ENCODE peak calls at places on chromosome 15, in four cellular contexts. D is endodermal cell; G is CD8-positive, alpha-beta T cell; I is adipocyte. A is an unnamed sample.

GRCh38 chr15:55116636-55117035 is 80.1 kb downstream of the RSL24D1 start:
- DNase-seq in D (no peak), G (no peak), I (no peak), A (no peak)

GRCh38 chr15:64010719-64011118 is 35.6 kb downstream of the DAPK2 start:
- DNase-seq in D (peak; percentile 66), G (peak; percentile 78), I (peak; percentile 35), A (peak; percentile 98)

GRCh38 chr15:60383008-60383694 is 14.6 kb downstream of the ANXA2 start:
- DNase-seq in D (peak; percentile 12), G (no peak), I (no peak), A (no peak)

GRCh38 chr15:68389936-68390790 is 41.8 kb downstream of the ITGA11 start:
- DNase-seq in D (peak; percentile 49), G (no peak), I (no peak), A (no peak)

GRCh38 chr15:85792872-85793621 is 1.7 kb downstream of the KLHL25 start:
- DNase-seq in D (no peak), G (no peak), I (no peak), A (peak; percentile 45)

GRCh38 chr15:99320374-99321215 is 69.3 kb downstream of the LRRC28 start:
- DNase-seq in D (no peak), G (no peak), I (no peak), A (no peak)

GRCh38 chr15:36239509-36239908 is 339.9 kb upstream of the CDIN1 start:
- DNase-seq in D (no peak), G (no peak), I (no peak), A (no peak)

GRCh38 chr15:92904832-92905640 is 4.9 kb downstream of the CHD2 start:
- DNase-seq in D (no peak), G (no peak), I (no peak), A (no peak)

GRCh38 chr15:63045438-63046278 is 3.1 kb downstream of the TPM1 start:
- DNase-seq in D (no peak), G (no peak), I (peak; percentile 51), A (no peak)

GRCh38 chr15:90529369-90530249 is at the start of gene CRTC3:
- DNase-seq in D (peak; percentile 78), G (peak; percentile 41), I (peak; percentile 80), A (peak; percentile 58)

GRCh38 chr15:48463366-48463880 is 132.2 kb downstream of the DUT start:
- DNase-seq in D (no peak), G (no peak), I (no peak), A (peak; percentile 39)

GRCh38 chr15:67149068-67149841 is 83.9 kb downstream of the SMAD3 start:
- DNase-seq in D (no peak), G (no peak), I (no peak), A (no peak)

GRCh38 chr15:92781925-92782453 is 118.1 kb upstream of the CHD2 start:
- DNase-seq in D (no peak), G (no peak), I (no peak), A (no peak)

GRCh38 chr15:97598353-97598798 is 362.1 kb upstream of the ARRDC4 start:
- DNase-seq in D (no peak), G (no peak), I (no peak), A (no peak)

GRCh38 chr15:68578175-68578959 is 426 bp upstream of the CORO2B start:
- DNase-seq in D (peak; percentile 84), G (no peak), I (peak; percentile 86), A (peak; percentile 85)

GRCh38 chr15:33279613-33280205 is 31.1 kb upstream of the RYR3 start:
- DNase-seq in D (no peak), G (no peak), I (peak; percentile 20), A (peak; percentile 2)

DNA sequence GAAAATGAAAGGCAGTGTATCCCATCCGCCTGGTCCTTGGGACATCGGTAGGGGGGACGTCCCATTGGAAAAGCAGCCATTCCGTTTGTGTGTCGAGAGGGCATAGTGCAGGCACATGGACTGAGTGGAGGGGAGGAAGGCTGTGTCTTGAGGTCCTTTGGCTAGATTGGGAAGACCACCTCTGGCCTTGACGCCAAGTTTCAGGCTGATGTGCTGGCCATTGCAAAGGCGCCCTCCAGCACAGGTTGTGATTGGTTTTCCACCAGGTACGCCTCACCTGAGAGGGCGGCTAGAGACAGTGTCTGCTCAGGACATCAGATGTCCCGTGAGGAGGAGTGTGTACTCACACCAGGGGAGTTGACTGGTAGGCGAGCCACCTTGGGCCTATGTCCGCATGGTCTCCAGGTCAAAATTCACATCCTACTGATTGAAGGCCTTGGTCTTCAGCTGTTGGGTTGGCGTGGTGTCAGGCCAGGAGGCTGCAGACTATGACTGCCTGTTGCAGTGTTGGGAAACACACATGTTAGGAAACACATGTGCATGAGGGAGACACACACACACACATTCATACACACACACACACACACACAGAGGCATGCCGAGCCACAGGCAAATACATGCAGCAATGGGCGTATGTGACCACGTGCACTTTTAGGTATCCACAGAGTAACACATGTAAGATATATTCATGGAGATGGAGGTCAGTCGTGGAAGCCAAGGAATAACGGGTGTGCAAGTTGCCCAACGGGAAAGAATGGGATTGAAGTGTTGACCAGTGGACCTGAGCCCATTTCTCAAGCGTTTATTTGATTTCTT is 98.4 kb downstream of the SNRPN start:
- DNase-seq in D (peak; percentile 36), G (no peak), I (no peak), A (no peak)
- H3K9me3 ChIP-seq in D (peaks cover 98% of the 10 kb centered on the region), G (peaks cover 91% of the 10 kb centered on the region), I (peaks cover 98% of the 10 kb centered on the region), A (no peaks in the 10 kb centered on the region)

DNA sequence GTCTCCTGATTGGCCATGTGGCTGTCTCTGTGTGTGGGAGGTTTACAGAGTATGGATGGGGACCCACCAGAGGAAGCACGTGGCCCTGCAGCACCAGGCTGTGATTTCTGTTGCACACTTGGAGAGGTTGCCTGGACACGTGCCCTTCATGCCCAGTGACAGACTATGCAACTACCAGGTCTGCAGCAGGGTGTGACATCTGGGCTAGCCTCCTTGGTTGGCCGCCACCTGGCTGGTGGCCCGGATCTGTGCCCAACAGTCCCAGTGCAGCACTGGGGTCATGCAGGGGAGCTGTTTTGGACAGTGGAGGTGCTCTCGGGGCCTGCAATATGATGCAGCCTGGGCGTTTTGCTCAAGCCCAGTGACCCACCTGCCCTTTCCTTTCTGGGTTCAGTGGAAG is 212.5 kb downstream of the UBE3A start:
- DNase-seq in D (no peak), G (no peak), I (no peak), A (no peak)
- H3K9me3 ChIP-seq in D (no peaks in the 10 kb centered on the region), G (no peaks in the 10 kb centered on the region), I (no peaks in the 10 kb centered on the region), A (no peaks in the 10 kb centered on the region)

GRCh38 chr15:40796508-40796907 is 10.4 kb upstream of the ZFYVE19 start:
- DNase-seq in D (no peak), G (no peak), I (no peak), A (no peak)
- H3K9me3 ChIP-seq in D (no peaks in the 10 kb centered on the region), G (no peaks in the 10 kb centered on the region), I (no peaks in the 10 kb centered on the region), A (no peaks in the 10 kb centered on the region)

DNA sequence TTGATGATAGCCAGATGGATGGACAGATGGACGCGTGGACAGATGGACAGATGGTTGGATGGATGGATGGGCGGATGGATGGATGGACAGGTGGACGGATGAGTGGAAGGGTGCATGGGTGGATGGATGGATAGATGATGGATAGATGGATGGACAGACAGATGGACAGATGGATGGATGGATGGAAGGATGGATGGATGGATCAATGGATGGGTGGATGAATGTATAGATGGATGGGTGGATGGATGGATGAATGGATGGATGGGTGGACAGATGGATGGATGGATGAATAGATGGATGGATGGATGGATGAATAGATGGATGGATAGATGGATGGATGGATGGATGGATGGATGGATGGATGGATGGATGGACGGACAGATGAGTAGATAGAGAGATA is 40.9 kb downstream of the GABRB3 start:
- DNase-seq in D (no peak), G (no peak), I (no peak), A (no peak)
- H3K9me3 ChIP-seq in D (peaks cover 35% of the 10 kb centered on the region), G (no peaks in the 10 kb centered on the region), I (peaks cover 8% of the 10 kb centered on the region), A (no peaks in the 10 kb centered on the region)

DNA sequence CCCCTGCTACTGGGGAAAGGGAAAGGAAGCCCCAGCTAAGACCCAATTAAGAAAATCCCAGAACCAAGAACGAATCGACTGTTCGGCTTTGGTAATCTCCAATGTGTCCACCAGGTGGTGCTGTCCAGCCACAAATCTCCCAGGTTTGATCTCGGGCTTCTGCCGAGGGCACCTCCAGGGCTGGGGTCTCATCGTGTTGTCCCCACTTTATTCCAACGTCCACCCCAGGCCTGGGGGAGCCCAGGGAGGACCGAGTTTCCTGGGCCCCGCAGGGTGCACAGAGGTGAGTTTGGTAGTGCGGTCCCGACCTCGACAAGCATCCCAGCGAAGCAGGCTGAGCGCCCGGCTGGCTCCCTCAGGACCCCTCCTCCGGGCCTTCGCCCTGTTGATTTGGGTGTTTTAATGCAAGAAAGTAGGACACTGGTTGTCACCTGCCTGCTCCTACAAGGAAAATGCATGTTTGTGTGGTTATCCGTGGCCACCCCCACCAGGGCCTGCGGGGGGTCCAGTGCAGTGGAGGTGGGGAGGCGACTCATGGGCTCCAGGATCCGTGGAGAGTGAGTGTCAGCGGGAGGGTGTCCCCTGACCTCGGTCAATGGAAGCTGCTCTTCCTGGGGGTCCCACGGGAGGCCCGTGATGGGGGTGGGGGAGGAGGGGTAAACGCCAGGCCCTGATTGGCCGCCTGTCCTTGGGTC is 185.0 kb downstream of the GOLGA6L6 start:
- DNase-seq in D (peak; percentile 90), G (peak; percentile 84), I (peak; percentile 52), A (peak; percentile 48)
- H3K9me3 ChIP-seq in D (peaks cover 96% of the 10 kb centered on the region), G (no peaks in the 10 kb centered on the region), I (no peaks in the 10 kb centered on the region), A (no peaks in the 10 kb centered on the region)

GRCh38 chr15:76259392-76259791 is 51.9 kb downstream of the ETFA start:
- DNase-seq in D (no peak), G (no peak), I (no peak), A (no peak)

GRCh38 chr15:76260246-76260938 is 50.9 kb downstream of the ETFA start:
- DNase-seq in D (no peak), G (no peak), I (no peak), A (no peak)

GRCh38 chr15:76253851-76254440 is 57.3 kb downstream of the ETFA start:
- DNase-seq in D (peak; percentile 60), G (no peak), I (no peak), A (no peak)

GRCh38 chr15:76258460-76258859 is 52.8 kb downstream of the ETFA start:
- DNase-seq in D (peak; percentile 38), G (no peak), I (no peak), A (no peak)
- H3K9me3 ChIP-seq in D (peaks cover 47% of the 10 kb centered on the region), G (no peaks in the 10 kb centered on the region), I (peaks cover 17% of the 10 kb centered on the region), A (peaks cover 11% of the 10 kb centered on the region)

DNA sequence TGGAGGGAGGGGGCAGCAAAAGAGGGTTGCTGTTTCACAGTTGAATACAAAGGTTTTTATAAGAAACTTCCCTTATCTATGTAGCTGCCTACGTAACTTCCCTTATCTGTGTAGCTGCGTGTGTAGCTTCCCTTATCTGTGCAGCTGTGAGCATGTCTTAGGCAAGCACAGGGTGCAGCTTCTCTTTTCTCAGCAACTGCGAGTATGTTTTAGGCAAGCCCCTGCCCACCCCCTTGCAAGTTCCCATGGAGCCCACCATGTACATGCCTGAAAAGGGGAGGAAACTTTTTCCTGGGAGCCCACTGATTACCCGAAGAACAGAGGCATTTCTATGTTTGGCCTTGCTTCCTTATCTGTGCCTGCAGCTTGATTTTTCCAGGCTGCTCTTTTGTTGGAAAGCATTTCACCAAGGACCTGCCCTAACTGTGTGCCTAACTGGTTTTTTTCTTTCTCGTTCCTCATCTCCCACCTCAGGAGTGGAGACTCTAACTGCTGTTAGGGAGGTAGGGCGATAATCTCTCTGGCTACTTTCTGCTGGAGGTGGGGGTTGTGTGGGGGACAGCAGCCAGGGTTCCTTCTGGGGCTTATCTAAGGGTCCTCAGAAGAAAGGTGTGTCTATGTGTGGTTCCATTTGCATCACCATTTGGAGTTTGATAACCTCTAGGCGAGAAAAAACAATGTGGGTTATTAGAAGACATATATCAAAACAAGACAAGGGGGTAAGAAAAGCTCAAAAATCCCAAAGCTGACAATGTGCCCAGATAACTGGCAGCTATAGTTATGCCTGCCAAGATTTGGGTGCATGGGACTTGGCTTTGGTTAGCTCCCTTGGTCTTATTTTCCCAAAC is 26.0 kb downstream of the SORD start:
- DNase-seq in D (peak; percentile 55), G (no peak), I (no peak), A (no peak)
- H3K9me3 ChIP-seq in D (peaks cover 59% of the 10 kb centered on the region), G (no peaks in the 10 kb centered on the region), I (peaks cover 10% of the 10 kb centered on the region), A (no peaks in the 10 kb centered on the region)